ENCODE peak calls at places on chromosomes 13 and 19, in eight cellular contexts. X is A549, U is HepG2, V is K562, F is HCT116, T is GM12878, Y is endothelial cell of umbilical vein, C is H1. K is an unnamed sample.

GRCh38 chr19:38665950-38666661 is 18.7 kb downstream of the ACTN4 start:
- DNase-seq in X (no peak), U (peak), V (no peak), F (no peak), T (no peak), Y (peak), C (peak), K (no peak)

GRCh38 chr19:40165362-40165937 is 25.8 kb upstream of the MAP3K10 start:
- DNase-seq in X (no peak), U (peak), V (peak), F (peak), T (no peak), Y (peak), C (peak), K (peak)

GRCh38 chr19:5615756-5616327 is 6.7 kb downstream of the SAFB2 start:
- DNase-seq in X (no peak), U (no peak), V (no peak), F (no peak), T (no peak), Y (no peak), C (no peak), K (no peak)

GRCh38 chr19:6580313-6580712 is 10.6 kb downstream of the CD70 start:
- DNase-seq in X (peak), U (no peak), V (no peak), F (peak), T (no peak), Y (peak), C (no peak), K (peak)

GRCh38 chr13:38398810-38399493 is 49.3 kb downstream of the UFM1 start:
- DNase-seq in X (no peak), U (no peak), V (no peak), F (no peak), T (no peak), Y (no peak), C (no peak), K (peak)

GRCh38 chr13:73248711-73249580 is 190.1 kb downstream of the KLF5 start:
- DNase-seq in X (no peak), U (no peak), V (no peak), F (peak), T (no peak), Y (no peak), C (no peak), K (no peak)

GRCh38 chr19:1567848-1568227 is 287 bp downstream of the MEX3D start:
- DNase-seq in X (no peak), U (no peak), V (no peak), F (no peak), T (no peak), Y (no peak), C (no peak), K (no peak)

GRCh38 chr13:32538234-32538620 is 368 bp downstream of the N4BP2L2 start:
- DNase-seq in X (peak), U (peak), V (no peak), F (no peak), T (no peak), Y (no peak), C (peak), K (no peak)

GRCh38 chr13:25733696-25734435 is 317.9 kb downstream of the SHISA2 start:
- DNase-seq in X (no peak), U (no peak), V (no peak), F (no peak), T (no peak), Y (no peak), C (no peak), K (no peak)

GRCh38 chr13:67726979-67727378 is 496.8 kb upstream of the PCDH9 start:
- DNase-seq in X (no peak), U (peak), V (no peak), F (no peak), T (no peak), Y (no peak), C (no peak), K (no peak)

GRCh38 chr13:111459803-111460547 is 139.5 kb downstream of the TEX29 start:
- DNase-seq in X (no peak), U (no peak), V (no peak), F (no peak), T (no peak), Y (no peak), C (no peak), K (no peak)

GRCh38 chr13:28373803-28374202 is 121.1 kb downstream of the FLT1 start:
- DNase-seq in X (no peak), U (no peak), V (no peak), F (no peak), T (no peak), Y (no peak), C (no peak), K (peak)

GRCh38 chr19:42091300-42092266 is 15.6 kb downstream of the ZNF574 start:
- DNase-seq in X (no peak), U (no peak), V (no peak), F (no peak), T (no peak), Y (peak), C (no peak), K (no peak)

GRCh38 chr13:21395953-21396352 is 63.1 kb downstream of the ZDHHC20 start:
- DNase-seq in X (no peak), U (no peak), V (no peak), F (no peak), T (no peak), Y (no peak), C (no peak), K (peak)

GRCh38 chr19:43638214-43638990 is 1.2 kb downstream of the CADM4 start:
- DNase-seq in X (no peak), U (no peak), V (no peak), F (no peak), T (no peak), Y (no peak), C (no peak), K (no peak)

GRCh38 chr19:44344255-44344654 is 12.2 kb downstream of the ZNF112 start:
- DNase-seq in X (no peak), U (no peak), V (no peak), F (no peak), T (peak), Y (no peak), C (no peak), K (no peak)

DNA sequence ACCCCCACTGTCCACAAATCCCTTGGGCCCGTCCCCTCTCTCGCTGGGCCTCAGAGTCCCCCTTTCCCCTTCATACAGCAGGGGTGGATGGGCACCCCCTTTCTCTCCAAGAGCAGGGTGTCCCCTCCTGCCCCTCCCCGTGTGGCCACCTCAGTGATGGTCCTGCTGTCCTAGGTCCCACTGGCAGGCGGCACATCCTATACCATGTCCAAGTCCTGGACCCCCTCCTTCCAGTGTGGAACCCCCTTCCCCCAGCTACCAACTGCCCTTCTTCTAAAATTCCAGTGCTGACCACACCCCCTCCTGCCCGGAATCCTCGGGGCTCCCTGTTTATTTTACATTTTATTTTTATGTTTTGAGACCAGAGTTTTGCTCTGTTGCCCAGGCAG is 812 bp upstream of the CPAMD8 start:
- DNase-seq in X (no peak), U (no peak), V (no peak), F (no peak), T (no peak), Y (no peak), C (peak), K (no peak)
- H3K4me3 ChIP-seq in X (no peak), U (no peak), V (no peak), F (no peak), T (no peak), Y (no peak), C (peak), K (no peak)

GRCh38 chr13:96780105-96780504 is 214.2 kb downstream of the OXGR1 start:
- DNase-seq in X (no peak), U (no peak), V (no peak), F (no peak), T (no peak), Y (no peak), C (no peak), K (no peak)
- TF ChIP-seq MAX in X (no peak), U (no peak), V (no peak), F (no peak), T (no peak), Y (no peak), C (no peak), K (no peak)

DNA sequence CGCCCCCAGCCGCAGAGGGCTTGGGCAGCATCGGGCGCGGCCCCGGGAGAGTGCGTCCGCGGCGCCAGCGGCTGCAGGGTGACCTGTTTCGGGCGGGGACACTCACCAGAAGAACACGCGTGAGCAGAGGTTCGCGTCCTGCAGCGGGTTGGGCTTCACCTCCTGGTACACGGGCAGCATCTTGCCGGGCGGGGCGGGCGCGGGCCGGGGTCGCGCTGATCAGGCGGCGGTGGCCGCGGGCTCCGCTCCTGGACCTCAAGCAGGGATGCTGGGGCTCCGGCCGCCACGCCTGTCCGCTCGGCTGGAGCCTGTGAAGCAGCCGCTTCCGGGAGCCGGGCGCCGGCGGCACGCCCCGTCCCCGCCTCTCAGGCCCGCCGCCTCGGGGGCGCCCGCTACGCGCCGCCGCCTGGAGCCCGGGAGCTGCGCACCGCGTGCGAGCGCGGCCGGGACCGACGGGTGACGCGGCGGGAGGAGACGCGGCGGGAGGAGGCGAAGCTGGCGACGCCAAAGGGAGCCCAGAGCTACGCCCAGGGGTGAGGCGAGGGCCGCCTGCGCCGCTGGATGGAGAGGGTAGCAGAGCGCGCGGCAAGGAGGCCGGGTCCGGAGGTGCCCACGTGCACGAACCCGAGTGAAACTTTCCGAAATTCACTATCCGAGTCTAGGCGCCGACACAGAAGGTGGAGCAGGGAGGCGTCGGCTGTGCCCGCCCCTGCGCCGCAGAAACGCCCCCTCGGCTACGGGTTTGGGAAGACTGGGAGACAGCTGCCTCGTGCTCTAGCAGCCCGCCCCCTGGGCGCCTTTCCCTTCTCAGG is at the start of gene ABCC4:
- DNase-seq in X (peak), U (peak), V (peak), F (peak), T (no peak), Y (peak), C (peak), K (peak)
- TF ChIP-seq POLR2A in X (peak), U (no peak), V (peak), F (no peak), T (peak), Y (peak), C (no peak), K (peak)

DNA sequence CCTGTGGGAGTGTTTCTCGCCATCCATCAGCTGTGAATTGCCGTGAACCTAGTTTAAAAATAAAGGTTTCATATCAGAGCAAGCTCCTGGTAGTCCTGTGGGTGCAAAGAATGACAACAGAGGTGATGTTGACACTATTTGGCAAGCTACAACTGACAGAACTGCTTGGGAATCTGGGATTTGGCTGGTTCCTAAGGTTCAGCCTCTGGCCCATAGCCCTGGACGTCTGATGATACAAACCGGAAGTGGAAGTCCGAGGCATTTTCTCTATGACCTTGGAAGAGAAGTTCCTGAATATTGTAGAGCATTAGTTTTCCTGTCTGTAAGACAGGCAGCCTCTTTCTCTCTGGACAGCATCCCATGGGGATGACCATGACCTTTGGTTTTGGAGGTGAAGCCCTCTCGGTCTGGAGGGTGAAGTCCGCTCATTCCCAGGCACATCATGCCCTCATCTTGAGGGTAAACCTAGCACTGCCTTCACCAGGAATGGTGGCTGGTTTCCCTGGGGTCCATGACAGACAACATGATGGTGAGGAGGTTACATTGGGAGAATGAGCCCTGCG is 29.1 kb downstream of the GATAD2A start:
- DNase-seq in X (no peak), U (no peak), V (no peak), F (no peak), T (no peak), Y (no peak), C (no peak), K (no peak)
- H3K4me3 ChIP-seq in X (no peak), U (no peak), V (no peak), F (no peak), T (no peak), Y (no peak), C (no peak), K (no peak)

DNA sequence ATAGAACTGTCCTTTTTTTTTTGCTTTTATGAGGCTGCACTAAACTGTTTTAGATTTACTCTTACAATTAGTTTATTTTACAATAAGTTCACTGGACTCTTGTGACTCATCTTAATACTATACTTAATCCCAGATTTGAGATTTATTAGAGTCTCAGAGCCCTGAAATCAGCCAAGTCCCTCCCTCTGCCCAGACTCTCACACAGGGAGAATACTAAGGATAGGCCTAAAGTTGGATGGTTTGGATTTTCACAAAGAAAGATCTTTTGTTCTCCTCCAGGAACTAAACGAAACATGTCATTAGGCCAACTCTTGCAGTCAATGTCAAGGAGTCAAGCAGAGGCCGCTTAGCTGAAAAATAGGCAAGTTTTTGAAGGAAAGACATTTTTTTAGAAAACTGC is 42.7 kb upstream of the MIR17HG start:
- DNase-seq in X (no peak), U (no peak), V (no peak), F (no peak), T (no peak), Y (no peak), C (no peak), K (no peak)
- TF ChIP-seq MAX in X (no peak), U (no peak), V (no peak), F (no peak), T (no peak), Y (no peak), C (no peak), K (no peak)

DNA sequence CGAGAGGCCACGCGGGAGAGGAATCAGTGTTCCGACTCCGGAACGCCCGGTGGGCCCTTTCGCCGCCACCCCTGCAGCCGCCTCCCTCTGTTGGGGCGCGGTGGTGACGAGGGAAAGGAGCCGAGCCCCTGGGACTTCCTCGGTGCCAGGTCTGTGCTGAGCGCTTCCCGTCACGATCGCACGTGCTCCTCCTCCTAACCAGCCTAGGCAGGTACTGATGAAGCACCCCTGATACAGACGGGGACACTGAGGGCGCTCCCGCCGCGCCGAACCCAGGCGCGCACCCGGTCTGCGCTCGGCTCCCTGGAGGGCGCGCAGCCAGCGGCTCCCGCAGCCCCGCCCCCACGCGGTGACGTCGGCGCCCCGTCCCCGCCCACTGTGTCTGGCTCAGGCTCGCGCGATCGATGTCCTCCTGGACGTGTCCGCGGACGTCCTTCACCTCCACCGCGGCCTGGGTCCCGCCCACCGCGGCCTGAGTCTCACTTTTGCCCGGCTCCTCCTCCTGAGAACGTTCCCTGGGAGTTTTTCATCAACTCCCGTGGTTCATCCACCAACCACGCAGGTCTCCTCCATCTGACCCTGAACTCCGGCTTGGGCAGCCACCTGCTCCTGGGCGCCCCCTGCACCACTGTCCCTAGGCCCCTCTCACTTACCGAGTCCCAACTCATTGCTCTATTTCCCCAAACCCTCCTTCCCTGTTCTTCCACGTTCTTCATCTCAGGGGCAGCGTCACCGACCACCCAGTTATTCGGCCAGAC is 2.6 kb upstream of the KLK15 start:
- DNase-seq in X (peak), U (peak), V (peak), F (peak), T (peak), Y (peak), C (peak), K (peak)
- TF ChIP-seq POLR2A in X (peak), U (peak), V (peak), F (peak), T (peak), Y (peak), C (no peak), K (no peak)

GRCh38 chr19:18477974-18478373 is 40.0 kb upstream of the ISYNA1 start:
- DNase-seq in X (no peak), U (no peak), V (no peak), F (no peak), T (no peak), Y (no peak), C (no peak), K (no peak)

GRCh38 chr19:18478545-18479311 is 40.8 kb upstream of the ISYNA1 start:
- DNase-seq in X (peak), U (peak), V (peak), F (no peak), T (peak), Y (no peak), C (no peak), K (peak)

GRCh38 chr19:18477042-18477760 is 39.3 kb upstream of the ISYNA1 start:
- DNase-seq in X (no peak), U (no peak), V (peak), F (no peak), T (no peak), Y (no peak), C (no peak), K (peak)

GRCh38 chr19:18481505-18482222 is 40.2 kb downstream of the ELL start:
- DNase-seq in X (no peak), U (no peak), V (no peak), F (no peak), T (no peak), Y (no peak), C (no peak), K (no peak)

GRCh38 chr19:18479964-18480723 is 41.7 kb downstream of the ELL start:
- DNase-seq in X (no peak), U (no peak), V (no peak), F (no peak), T (no peak), Y (peak), C (no peak), K (no peak)
- H3K4me3 ChIP-seq in X (no peak), U (no peak), V (no peak), F (no peak), T (no peak), Y (no peak), C (no peak), K (no peak)

DNA sequence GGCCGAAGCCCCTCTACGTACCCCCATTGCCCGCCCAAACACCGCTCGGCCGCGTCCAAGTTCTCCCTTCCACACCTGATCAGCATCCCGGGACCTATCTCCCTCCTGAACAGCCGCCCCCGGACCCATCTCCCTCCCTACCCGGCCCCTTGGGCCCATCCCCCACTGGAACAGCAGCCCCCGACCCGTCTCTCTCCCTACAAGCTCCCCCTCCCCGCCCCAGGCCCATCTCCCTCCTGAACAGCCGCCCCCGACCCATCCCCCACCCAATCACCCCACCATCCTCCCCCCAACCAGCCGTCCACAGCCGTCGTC is 608 bp downstream of the ZSCAN1 start:
- DNase-seq in X (no peak), U (no peak), V (no peak), F (no peak), T (no peak), Y (no peak), C (peak), K (no peak)
- TF ChIP-seq MAX in X (no peak), U (no peak), V (no peak), F (no peak), T (no peak), Y (no peak), C (peak), K (no peak)

K was measured in NB4.